ENCODE peak calls at places on chromosomes 16 and 17, in ten cellular contexts. U is left ventricle myocardium inferior; Q is LHCN-M2; H is AG04450; I is astrocyte of the spinal cord; N is NCI-H748 treated with DMSO at 0.1 percent for 48 hours; J is glomerular endothelial cell; Y is CD8-positive, alpha-beta memory T cell; V is myocyte; K is fibroblast of pulmonary artery. E is an unnamed sample.

GRCh38 chr17:51493206-51493605 is 232.9 kb downstream of the UTP18 start:
- DNase-seq in N (no peak), H (no peak), J (no peak), V (no peak), U (no peak), Q (no peak), K (no peak), I (no peak), Y (no peak), E (no peak)

GRCh38 chr16:1330260-1330914 is 3.1 kb upstream of the BAIAP3 start:
- DNase-seq in H (no peak), K (no peak), I (no peak), J (no peak), V (no peak), Y (no peak), U (no peak), N (no peak), Q (no peak), E (no peak)

GRCh38 chr16:56311208-56312027 is 113.9 kb downstream of the AMFR start:
- DNase-seq in K (no peak), N (peak), U (no peak), Q (no peak), J (no peak), V (no peak), I (no peak), H (no peak), Y (no peak), E (no peak)

GRCh38 chr16:88503374-88503770 is 50.3 kb downstream of the ZFPM1 start:
- DNase-seq in I (no peak), V (no peak), H (no peak), K (no peak), J (no peak), N (no peak), Q (peak), U (no peak), Y (no peak), E (no peak)

GRCh38 chr16:27928542-27928941 is 135.0 kb downstream of the GSG1L start:
- DNase-seq in J (no peak), Y (no peak), K (no peak), U (no peak), I (no peak), N (no peak), H (no peak), Q (no peak), V (no peak), E (no peak)

GRCh38 chr17:78403822-78404221 is 25.4 kb downstream of the PGS1 start:
- DNase-seq in Q (no peak), V (no peak), I (no peak), K (no peak), H (no peak), N (no peak), J (no peak), U (no peak), Y (no peak), E (no peak)

GRCh38 chr17:76872221-76872873 is 4.1 kb downstream of the MGAT5B start:
- DNase-seq in K (peak), H (peak), N (no peak), Y (no peak), Q (peak), I (peak), J (peak), U (no peak), V (peak), E (no peak)

GRCh38 chr17:65292430-65292829 is 155.3 kb downstream of the RGS9 start:
- DNase-seq in J (no peak), Q (no peak), H (no peak), V (no peak), U (no peak), Y (no peak), N (no peak), I (no peak), K (peak), E (no peak)

GRCh38 chr17:75549246-75550138 is 24.0 kb downstream of the LLGL2 start:
- DNase-seq in N (peak), Y (no peak), V (no peak), I (no peak), J (no peak), K (no peak), Q (no peak), H (no peak), U (no peak), E (no peak)

GRCh38 chr16:66364117-66364958 is 2.2 kb upstream of the CDH5 start:
- DNase-seq in U (peak), Q (peak), Y (no peak), I (no peak), H (no peak), V (no peak), K (peak), J (no peak), N (no peak), E (no peak)

GRCh38 chr17:66313995-66314659 is 11.7 kb downstream of the PRKCA start:
- DNase-seq in H (no peak), I (no peak), Q (no peak), Y (no peak), V (no peak), J (no peak), K (no peak), N (no peak), U (no peak), E (no peak)

GRCh38 chr17:73645050-73645871 is 1.0 kb upstream of the SDK2 start:
- DNase-seq in Q (no peak), V (no peak), J (no peak), N (peak), I (peak), H (no peak), Y (peak), U (peak), K (peak), E (peak)

GRCh38 chr16:27237229-27238015 is 31.1 kb downstream of the NSMCE1 start:
- DNase-seq in Y (peak), I (peak), V (no peak), N (no peak), H (no peak), K (no peak), U (no peak), Q (no peak), J (no peak), E (peak)

GRCh38 chr16:17605784-17606183 is 135.0 kb upstream of the XYLT1 start:
- DNase-seq in K (no peak), U (no peak), Q (no peak), V (no peak), Y (no peak), N (no peak), I (no peak), H (no peak), J (no peak), E (no peak)

GRCh38 chr17:51813166-51813783 is 345.2 kb downstream of the CA10 start:
- DNase-seq in I (no peak), V (no peak), U (no peak), Q (no peak), K (no peak), J (no peak), H (no peak), N (peak), Y (no peak), E (no peak)

GRCh38 chr17:68131456-68131855 is 95.9 kb downstream of the KPNA2 start:
- DNase-seq in K (no peak), Y (no peak), J (no peak), N (no peak), I (no peak), V (no peak), H (no peak), Q (no peak), U (no peak), E (no peak)

GRCh38 chr17:55870044-55870443 is 119.2 kb downstream of the PCTP start:
- DNase-seq in Q (no peak), V (no peak), Y (no peak), H (no peak), N (no peak), U (no peak), I (no peak), J (no peak), K (no peak), E (no peak)

GRCh38 chr17:44956998-44957981 is 9.7 kb upstream of the KIF18B start:
- DNase-seq in U (no peak), Q (no peak), I (no peak), Y (no peak), N (no peak), K (no peak), H (no peak), V (no peak), J (no peak), E (no peak)

GRCh38 chr17:82283208-82283749 is 9.8 kb upstream of the CSNK1D start:
- DNase-seq in N (no peak), I (peak), H (peak), U (no peak), V (peak), Y (no peak), K (peak), J (no peak), Q (peak), E (peak)

GRCh38 chr16:30677931-30678585 is 19.8 kb downstream of the FBRS start:
- DNase-seq in H (no peak), Q (no peak), I (no peak), N (no peak), Y (no peak), U (no peak), V (no peak), K (no peak), J (no peak), E (no peak)

GRCh38 chr17:18250708-18251107 is 7.8 kb downstream of the FLII start:
- DNase-seq in H (no peak), N (no peak), K (no peak), Y (no peak), U (no peak), I (no peak), J (no peak), V (no peak), Q (no peak), E (no peak)

GRCh38 chr16:85379041-85380001 is 233.8 kb upstream of the GSE1 start:
- DNase-seq in I (no peak), K (no peak), Y (no peak), U (no peak), H (no peak), N (no peak), V (no peak), Q (no peak), J (no peak), E (no peak)

GRCh38 chr17:57245786-57246185 is 10.5 kb upstream of the MSI2 start:
- DNase-seq in V (no peak), J (no peak), K (no peak), Q (no peak), H (no peak), N (no peak), Y (no peak), I (no peak), U (no peak), E (no peak)

GRCh38 chr17:39601010-39601597 is 6.6 kb downstream of the NEUROD2 start:
- DNase-seq in K (no peak), Y (no peak), V (no peak), J (no peak), H (no peak), I (no peak), N (no peak), U (no peak), Q (no peak), E (no peak)

GRCh38 chr17:16463341-16464000 is 28.5 kb downstream of the LRRC75A start:
- DNase-seq in I (no peak), U (peak), Q (peak), J (no peak), K (peak), N (no peak), Y (no peak), H (peak), V (peak), E (no peak)

GRCh38 chr17:76422406-76422805 is 30.5 kb downstream of the UBE2O start:
- DNase-seq in N (no peak), K (no peak), J (no peak), V (no peak), H (no peak), U (no peak), Y (no peak), I (no peak), Q (no peak), E (no peak)

GRCh38 chr16:19419691-19420060 is 2.0 kb downstream of the TMC5 start:
- DNase-seq in I (no peak), J (no peak), U (no peak), Q (peak), K (no peak), V (no peak), H (no peak), Y (no peak), N (no peak), E (no peak)

GRCh38 chr17:45253879-45254278 is 8.0 kb downstream of the SPATA32 start:
- DNase-seq in K (no peak), H (no peak), Y (no peak), Q (no peak), I (no peak), J (no peak), N (no peak), V (no peak), U (no peak), E (no peak)

GRCh38 chr16:24297375-24297774 is 41.2 kb downstream of the CACNG3 start:
- DNase-seq in Y (no peak), I (no peak), J (no peak), H (no peak), N (no peak), V (no peak), Q (no peak), K (no peak), U (no peak), E (no peak)

GRCh38 chr17:57329380-57330214 is 73.3 kb downstream of the MSI2 start:
- DNase-seq in H (no peak), J (no peak), K (no peak), I (no peak), Q (peak), Y (no peak), U (no peak), N (no peak), V (peak), E (no peak)

GRCh38 chr16:67723151-67723915 is 4.2 kb upstream of the GFOD2 start:
- DNase-seq in I (peak), J (no peak), Q (peak), K (no peak), Y (no peak), H (peak), U (no peak), V (peak), N (no peak), E (no peak)

GRCh38 chr16:54817432-54817831 is 113.2 kb upstream of the IRX5 start:
- DNase-seq in Y (no peak), K (peak), H (no peak), U (no peak), V (peak), N (peak), J (no peak), Q (peak), I (peak), E (no peak)